ENCODE peak calls at places on chromosomes 12 and 14, in four cellular contexts. F, Z, A and J are unnamed samples.
A peak's percentile ranks its signal among the peaks of the same experiment; 100 is the strongest.

GRCh38 chr12:112422531-112422930 is 3.8 kb downstream of the PTPN11 start:
- DNase-seq in F (no peak), Z (peak; percentile 74), A (no peak), J (no peak)

GRCh38 chr12:116864371-116865160 is 16.7 kb downstream of the HRK start:
- DNase-seq in F (no peak), Z (peak; percentile 85), A (peak; percentile 84), J (peak; percentile 52)

GRCh38 chr14:96058606-96059200 is 19.5 kb downstream of the C14orf132 start:
- DNase-seq in F (no peak), Z (no peak), A (no peak), J (no peak)

GRCh38 chr12:124496584-124496983 is 70.8 kb downstream of the NCOR2 start:
- DNase-seq in F (no peak), Z (no peak), A (no peak), J (no peak)

GRCh38 chr12:123141615-123142517 is 9.0 kb downstream of the PITPNM2 start:
- DNase-seq in F (no peak), Z (peak; percentile 71), A (peak; percentile 49), J (peak; percentile 55)

GRCh38 chr12:5073838-5074237 is 30.2 kb downstream of the KCNA5 start:
- DNase-seq in F (no peak), Z (peak; percentile 31), A (no peak), J (peak; percentile 15)

GRCh38 chr12:57836442-57837375 is 9.8 kb downstream of the CTDSP2 start:
- DNase-seq in F (no peak), Z (peak; percentile 86), A (peak; percentile 65), J (peak; percentile 49)

GRCh38 chr14:94612580-94613554 is 676 bp downstream of the SERPINA3 start:
- DNase-seq in F (no peak), Z (peak; percentile 8), A (no peak), J (no peak)

GRCh38 chr12:94761559-94761958 is 111.2 kb upstream of the TMCC3 start:
- DNase-seq in F (no peak), Z (peak; percentile 68), A (peak; percentile 84), J (peak; percentile 73)

GRCh38 chr14:45658226-45658916 is 405.4 kb upstream of the MIS18BP1 start:
- DNase-seq in F (no peak), Z (no peak), A (no peak), J (peak; percentile 61)

GRCh38 chr12:104465379-104465778 is 8.6 kb downstream of the CHST11 start:
- DNase-seq in F (no peak), Z (no peak), A (no peak), J (no peak)

GRCh38 chr12:3727354-3727753 is 25.6 kb downstream of the CRACR2A start:
- DNase-seq in F (no peak), Z (no peak), A (no peak), J (no peak)

GRCh38 chr14:76957224-76957881 is 71.2 kb downstream of the IRF2BPL start:
- DNase-seq in F (no peak), Z (no peak), A (no peak), J (no peak)

GRCh38 chr14:22664261-22664660 is 20.1 kb upstream of the OR6J1 start:
- DNase-seq in F (no peak), Z (no peak), A (no peak), J (no peak)

GRCh38 chr14:69464379-69464778 is 20.1 kb upstream of the PLEKHD1 start:
- DNase-seq in F (no peak), Z (no peak), A (no peak), J (no peak)

GRCh38 chr12:57740656-57741412 is 2.3 kb upstream of the AGAP2 start:
- DNase-seq in F (no peak), Z (no peak), A (no peak), J (no peak)

GRCh38 chr14:96660667-96661066 is 136.5 kb upstream of the VRK1 start:
- DNase-seq in F (no peak), Z (no peak), A (no peak), J (no peak)

GRCh38 chr12:92114834-92115233 is 30.8 kb downstream of the BTG1 start:
- DNase-seq in F (no peak), Z (no peak), A (no peak), J (no peak)

GRCh38 chr12:68420225-68421008 is 88.3 kb upstream of the MDM1 start:
- DNase-seq in F (no peak), Z (peak; percentile 37), A (no peak), J (no peak)

GRCh38 chr12:42584539-42585174 is 4.9 kb downstream of the PRICKLE1 start:
- DNase-seq in F (no peak), Z (no peak), A (no peak), J (peak; percentile 50)

GRCh38 chr12:123444396-123445026 is 8.0 kb upstream of the RILPL2 start:
- DNase-seq in F (no peak), Z (peak; percentile 69), A (peak; percentile 18), J (no peak)

GRCh38 chr14:95222151-95222631 is 64.9 kb upstream of the DICER1 start:
- DNase-seq in F (no peak), Z (peak; percentile 57), A (no peak), J (no peak)

GRCh38 chr12:106219043-106219442 is 28.8 kb downstream of the CKAP4 start:
- DNase-seq in F (no peak), Z (no peak), A (no peak), J (no peak)

GRCh38 chr12:54047160-54047963 is 6.3 kb upstream of the HOXC4 start:
- DNase-seq in F (no peak), Z (no peak), A (no peak), J (no peak)

GRCh38 chr14:32578181-32578580 is 249.1 kb downstream of the AKAP6 start:
- DNase-seq in F (no peak), Z (no peak), A (no peak), J (no peak)

GRCh38 chr14:76922599-76922998 is 96.4 kb downstream of the LRRC74A start:
- DNase-seq in F (no peak), Z (peak; percentile 20), A (no peak), J (no peak)

GRCh38 chr14:20682435-20683124 is 1.8 kb upstream of the RNASE4 start:
- DNase-seq in F (peak; percentile 31), Z (peak; percentile 93), A (peak; percentile 72), J (peak; percentile 96)

GRCh38 chr14:98634043-98634820 is 637.8 kb downstream of the BCL11B start:
- DNase-seq in F (no peak), Z (no peak), A (no peak), J (no peak)

GRCh38 chr14:94764573-94764972 is 5.3 kb downstream of the GSC start:
- DNase-seq in F (no peak), Z (no peak), A (no peak), J (no peak)